ENCODE peak calls at places on chromosomes 16 and 17, in ten cellular contexts. V, W, G, J, E, R, K, P, T and Y are unnamed samples.

GRCh38 chr17:70434536-70435490 is 265.5 kb downstream of the KCNJ2 start:
- DNase-seq in V (no peak), W (no peak), G (no peak), J (no peak), E (peak), R (no peak), K (no peak), P (no peak), T (no peak), Y (no peak)

GRCh38 chr17:40827746-40828453 is 5.5 kb upstream of the KRT10 start:
- DNase-seq in V (no peak), W (no peak), G (no peak), J (no peak), E (peak), R (no peak), K (no peak), P (no peak), T (no peak), Y (peak)

GRCh38 chr17:30824002-30824355 is 513 bp downstream of the CRLF3 start:
- DNase-seq in V (no peak), W (no peak), G (peak), J (no peak), E (no peak), R (no peak), K (no peak), P (no peak), T (peak), Y (no peak)

GRCh38 chr17:45722161-45722560 is 62.0 kb upstream of the CRHR1 start:
- DNase-seq in V (no peak), W (no peak), G (peak), J (no peak), E (peak), R (no peak), K (no peak), P (no peak), T (no peak), Y (no peak)

GRCh38 chr17:74417178-74418045 is 14.5 kb upstream of the GPRC5C start:
- DNase-seq in V (peak), W (peak), G (peak), J (no peak), E (peak), R (no peak), K (no peak), P (no peak), T (no peak), Y (no peak)

GRCh38 chr17:1512351-1512750 is 4.1 kb downstream of the INPP5K start:
- DNase-seq in V (no peak), W (no peak), G (no peak), J (no peak), E (no peak), R (no peak), K (no peak), P (peak), T (no peak), Y (no peak)

GRCh38 chr17:44198721-44199552 is 747 bp downstream of the ATXN7L3 start:
- DNase-seq in V (no peak), W (peak), G (peak), J (peak), E (peak), R (peak), K (peak), P (no peak), T (no peak), Y (no peak)

GRCh38 chr17:14784997-14785696 is 480.0 kb downstream of the PMP22 start:
- DNase-seq in V (no peak), W (no peak), G (no peak), J (no peak), E (no peak), R (no peak), K (no peak), P (no peak), T (no peak), Y (no peak)

GRCh38 chr17:75270966-75271232 is at the start of gene MIF4GD:
- DNase-seq in V (no peak), W (no peak), G (no peak), J (no peak), E (no peak), R (no peak), K (no peak), P (no peak), T (no peak), Y (no peak)

GRCh38 chr17:7384489-7385081 is 3.7 kb downstream of the TNK1 start:
- DNase-seq in V (no peak), W (no peak), G (no peak), J (no peak), E (no peak), R (no peak), K (no peak), P (no peak), T (no peak), Y (no peak)

GRCh38 chr17:56319531-56319930 is 166.3 kb downstream of the ANKFN1 start:
- DNase-seq in V (peak), W (no peak), G (peak), J (no peak), E (peak), R (no peak), K (no peak), P (peak), T (no peak), Y (peak)

GRCh38 chr16:13426279-13426678 is 493.7 kb upstream of the ERCC4 start:
- DNase-seq in V (no peak), W (no peak), G (no peak), J (no peak), E (no peak), R (no peak), K (no peak), P (no peak), T (no peak), Y (peak)

GRCh38 chr16:49068224-49068623 is 213.4 kb downstream of the CBLN1 start:
- DNase-seq in V (no peak), W (no peak), G (no peak), J (no peak), E (no peak), R (no peak), K (no peak), P (no peak), T (no peak), Y (no peak)

GRCh38 chr17:57782051-57782490 is 37.0 kb upstream of the CCDC182 start:
- DNase-seq in V (no peak), W (no peak), G (no peak), J (no peak), E (no peak), R (no peak), K (no peak), P (no peak), T (no peak), Y (peak)

GRCh38 chr17:796609-797008 is 14.5 kb downstream of the MRM3 start:
- DNase-seq in V (no peak), W (peak), G (no peak), J (no peak), E (no peak), R (peak), K (no peak), P (no peak), T (no peak), Y (no peak)

GRCh38 chr16:3670711-3671110 is 16.2 kb downstream of the DNASE1 start:
- DNase-seq in V (no peak), W (peak), G (no peak), J (no peak), E (no peak), R (no peak), K (no peak), P (no peak), T (no peak), Y (no peak)

GRCh38 chr17:76076765-76077581 is 2.0 kb upstream of the ZACN start:
- DNase-seq in V (no peak), W (peak), G (no peak), J (no peak), E (no peak), R (no peak), K (peak), P (no peak), T (no peak), Y (no peak)

GRCh38 chr16:57888128-57888527 is 82.8 kb downstream of the CNGB1 start:
- DNase-seq in V (no peak), W (no peak), G (no peak), J (no peak), E (no peak), R (no peak), K (no peak), P (no peak), T (no peak), Y (no peak)

GRCh38 chr17:9381068-9381467 is 194.6 kb downstream of the STX8 start:
- DNase-seq in V (no peak), W (no peak), G (no peak), J (no peak), E (no peak), R (no peak), K (no peak), P (no peak), T (no peak), Y (no peak)

GRCh38 chr16:4846901-4847773 is at the start of the genes GLYR1 and UBN1:
- DNase-seq in V (peak), W (peak), G (peak), J (peak), E (peak), R (peak), K (peak), P (peak), T (peak), Y (peak)

GRCh38 chr17:44541884-44542581 is 15.3 kb upstream of the FZD2 start:
- DNase-seq in V (no peak), W (no peak), G (no peak), J (no peak), E (no peak), R (no peak), K (no peak), P (no peak), T (no peak), Y (no peak)

GRCh38 chr16:14050297-14051027 is 20.7 kb upstream of the MRTFB start:
- DNase-seq in V (peak), W (no peak), G (peak), J (peak), E (peak), R (no peak), K (no peak), P (no peak), T (no peak), Y (no peak)

GRCh38 chr17:82332669-82333278 is 792 bp downstream of the SECTM1 start:
- DNase-seq in V (peak), W (no peak), G (peak), J (no peak), E (peak), R (peak), K (peak), P (peak), T (no peak), Y (no peak)

GRCh38 chr17:2797632-2798031 is 1.4 kb downstream of the RAP1GAP2 start:
- DNase-seq in V (no peak), W (no peak), G (no peak), J (no peak), E (no peak), R (no peak), K (no peak), P (no peak), T (no peak), Y (no peak)

GRCh38 chr16:2842340-2843000 is 12.4 kb downstream of the ZG16B start:
- DNase-seq in V (no peak), W (peak), G (no peak), J (no peak), E (peak), R (peak), K (peak), P (no peak), T (no peak), Y (peak)

GRCh38 chr16:89112377-89113151 is 18.9 kb downstream of the ACSF3 start:
- DNase-seq in V (no peak), W (no peak), G (no peak), J (no peak), E (no peak), R (no peak), K (no peak), P (no peak), T (no peak), Y (peak)

GRCh38 chr16:75305364-75306101 is 54.1 kb upstream of the BCAR1 start:
- DNase-seq in V (peak), W (peak), G (peak), J (peak), E (peak), R (peak), K (peak), P (peak), T (peak), Y (peak)

GRCh38 chr17:73798111-73798748 is 154.0 kb upstream of the SDK2 start:
- DNase-seq in V (peak), W (no peak), G (peak), J (no peak), E (peak), R (no peak), K (no peak), P (peak), T (no peak), Y (no peak)

GRCh38 chr16:68059804-68060203 is 25.4 kb upstream of the NFATC3 start:
- DNase-seq in V (no peak), W (no peak), G (no peak), J (no peak), E (no peak), R (no peak), K (no peak), P (no peak), T (no peak), Y (no peak)

GRCh38 chr17:73318861-73319260 is 7.1 kb upstream of the CDC42EP4 start:
- DNase-seq in V (no peak), W (no peak), G (no peak), J (no peak), E (no peak), R (no peak), K (no peak), P (no peak), T (no peak), Y (no peak)

GRCh38 chr16:78478267-78478821 is 378.9 kb downstream of the WWOX start:
- DNase-seq in V (no peak), W (no peak), G (peak), J (no peak), E (peak), R (no peak), K (no peak), P (no peak), T (no peak), Y (peak)

GRCh38 chr17:36880506-36880905 is 56.8 kb upstream of the LHX1 start:
- DNase-seq in V (no peak), W (no peak), G (no peak), J (no peak), E (no peak), R (no peak), K (no peak), P (no peak), T (no peak), Y (no peak)

GRCh38 chr17:49576121-49576905 is 642 bp downstream of the NXPH3 start:
- DNase-seq in V (no peak), W (peak), G (no peak), J (no peak), E (peak), R (peak), K (no peak), P (no peak), T (no peak), Y (no peak)

GRCh38 chr17:19379306-19380075 is 1.2 kb downstream of the MAPK7 start:
- DNase-seq in V (no peak), W (peak), G (no peak), J (no peak), E (no peak), R (no peak), K (no peak), P (no peak), T (no peak), Y (no peak)
- H3K4me3 ChIP-seq in V (peak), W (peak), G (peak), J (peak), E (peak), R (peak), K (peak), P (peak), T (no peak), Y (no peak)

DNA sequence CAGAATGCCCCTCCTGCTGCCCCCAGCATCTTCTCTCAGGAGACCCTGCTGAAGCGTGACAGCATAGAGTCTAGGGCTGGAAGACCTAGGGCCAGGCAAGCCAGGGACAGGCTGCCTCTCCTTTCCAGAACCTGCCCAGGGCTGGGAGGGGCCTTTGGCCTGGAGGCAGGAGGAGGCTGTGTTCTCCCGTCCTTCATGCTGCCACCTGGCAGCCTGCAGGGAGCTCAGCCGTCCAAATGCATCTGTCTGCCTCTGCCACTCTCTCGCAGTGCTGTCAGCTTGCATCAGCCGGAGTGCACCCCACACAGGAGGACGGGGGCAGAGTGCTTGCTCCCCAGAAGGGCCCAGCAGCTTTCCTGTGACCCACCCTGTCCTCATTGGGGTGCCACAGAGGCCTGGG is 31.3 kb downstream of the ARHGAP23 start:
- DNase-seq in V (no peak), W (no peak), G (no peak), J (no peak), E (no peak), R (no peak), K (no peak), P (no peak), T (no peak), Y (no peak)
- H3K4me3 ChIP-seq in V (no peak), W (no peak), G (no peak), J (no peak), E (no peak), R (no peak), K (no peak), P (no peak), T (no peak), Y (no peak)

GRCh38 chr17:77282524-77283515 is 142.1 kb downstream of the SEC14L1 start:
- DNase-seq in V (no peak), W (no peak), G (no peak), J (peak), E (no peak), R (no peak), K (no peak), P (no peak), T (no peak), Y (no peak)
- H3K4me3 ChIP-seq in V (peak), W (peak), G (peak), J (peak), E (no peak), R (no peak), K (peak), P (peak), T (no peak), Y (no peak)

GRCh38 chr16:85612191-85612800 is 826 bp upstream of the GSE1 start:
- DNase-seq in V (peak), W (peak), G (peak), J (peak), E (peak), R (peak), K (peak), P (peak), T (peak), Y (peak)

GRCh38 chr16:85613609-85614337 is 651 bp downstream of the GSE1 start:
- DNase-seq in V (no peak), W (peak), G (peak), J (peak), E (no peak), R (peak), K (peak), P (no peak), T (peak), Y (peak)

GRCh38 chr16:85611455-85612190 is 1.5 kb upstream of the GSE1 start:
- DNase-seq in V (no peak), W (peak), G (peak), J (peak), E (peak), R (peak), K (peak), P (no peak), T (peak), Y (peak)

GRCh38 chr16:85614338-85615013 is 1.4 kb downstream of the GSE1 start:
- DNase-seq in V (no peak), W (no peak), G (peak), J (no peak), E (no peak), R (no peak), K (no peak), P (no peak), T (peak), Y (no peak)

DNA sequence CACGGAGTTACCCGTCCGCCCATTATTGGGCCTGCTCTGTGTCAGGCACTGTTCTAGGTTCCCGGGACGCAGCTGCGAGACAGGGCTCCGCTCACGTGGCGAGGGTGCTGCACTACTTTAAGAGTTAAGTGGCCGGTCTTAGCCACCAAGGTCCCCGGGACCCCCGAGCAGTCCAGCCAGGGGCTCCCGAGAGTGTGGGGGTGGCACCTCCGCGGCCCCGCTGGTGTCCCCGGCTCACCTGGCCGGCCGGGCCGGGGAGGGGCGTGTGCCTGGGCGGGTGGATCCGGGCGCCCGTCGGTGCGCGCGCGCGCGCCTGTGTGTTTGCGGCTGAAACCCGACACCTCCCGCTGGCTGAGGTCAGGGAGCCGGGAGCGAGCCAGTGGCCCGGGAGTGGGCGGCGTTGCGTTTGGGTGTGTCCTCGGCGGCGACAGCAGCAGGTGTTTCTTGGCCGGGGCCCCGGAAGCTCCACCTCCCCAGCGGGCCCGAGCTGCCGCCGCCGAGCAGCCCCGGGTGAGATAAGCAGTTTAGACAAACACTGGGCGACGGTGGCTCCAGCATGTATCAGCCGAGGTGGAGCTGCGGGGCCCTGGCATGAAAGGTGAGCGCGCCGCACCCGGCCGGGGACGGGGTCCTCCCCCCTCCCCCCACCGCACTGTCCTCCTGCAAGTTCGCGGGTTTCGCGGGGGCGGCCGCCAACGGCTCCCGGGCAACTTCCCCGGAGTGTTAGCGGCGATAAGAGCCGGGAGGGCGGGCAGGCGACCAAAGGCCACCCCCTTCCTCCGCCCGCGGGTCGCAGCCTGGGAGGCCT is at the start of gene GSE1:
- DNase-seq in V (peak), W (peak), G (peak), J (peak), E (peak), R (peak), K (peak), P (peak), T (peak), Y (peak)
- H3K4me3 ChIP-seq in V (peak), W (peak), G (peak), J (peak), E (peak), R (peak), K (peak), P (peak), T (peak), Y (peak)